ENCODE peak calls at places on chromosome 14, in four cellular contexts. O is K562, A is HepG2, L is GM12878. Z is an unnamed sample.

GRCh38 chr14:100692859-100693558 is 33.7 kb upstream of the DLK1 start:
- DNase-seq in O (no peak), A (peak; percentile 65), L (no peak), Z (peak; percentile 15)

GRCh38 chr14:100384819-100385813 is 62.0 kb downstream of the SLC25A47 start:
- DNase-seq in O (no peak), A (peak; percentile 40), L (no peak), Z (no peak)

GRCh38 chr14:61211476-61212262 is 69.5 kb downstream of the TMEM30B start:
- DNase-seq in O (no peak), A (no peak), L (no peak), Z (no peak)

GRCh38 chr14:73744874-73745529 is 30.8 kb upstream of the PNMA1 start:
- DNase-seq in O (no peak), A (no peak), L (no peak), Z (no peak)

GRCh38 chr14:89443002-89443660 is 26.1 kb upstream of the FOXN3 start:
- DNase-seq in O (no peak), A (no peak), L (no peak), Z (no peak)

GRCh38 chr14:99571303-99571986 is 32.6 kb downstream of the CCDC85C start:
- DNase-seq in O (no peak), A (no peak), L (no peak), Z (no peak)

GRCh38 chr14:22420598-22421186 is 168.3 kb downstream of the DAD1 start:
- DNase-seq in O (no peak), A (no peak), L (no peak), Z (no peak)

GRCh38 chr14:86911506-86911905 is 1081.5 kb downstream of the GALC start:
- DNase-seq in O (no peak), A (no peak), L (no peak), Z (no peak)

GRCh38 chr14:24312736-24313507 is 1.6 kb downstream of the LTB4R start:
- DNase-seq in O (no peak), A (no peak), L (no peak), Z (no peak)

GRCh38 chr14:36658091-36659009 is 3.3 kb upstream of the PAX9 start:
- DNase-seq in O (no peak), A (no peak), L (no peak), Z (peak; percentile 68)

GRCh38 chr14:104870368-104871144 is 5.5 kb downstream of the CEP170B start:
- DNase-seq in O (peak; percentile 33), A (peak; percentile 21), L (no peak), Z (peak; percentile 81)

GRCh38 chr14:74275265-74275841 is 27.4 kb downstream of the ABCD4 start:
- DNase-seq in O (peak; percentile 28), A (no peak), L (no peak), Z (no peak)

GRCh38 chr14:99728231-99728920 is 44.3 kb downstream of the CYP46A1 start:
- DNase-seq in O (no peak), A (no peak), L (no peak), Z (no peak)

GRCh38 chr14:97824218-97824617 is 1027.0 kb downstream of the VRK1 start:
- DNase-seq in O (no peak), A (no peak), L (no peak), Z (no peak)

GRCh38 chr14:42480235-42480634 is 873.6 kb downstream of the LRFN5 start:
- DNase-seq in O (no peak), A (no peak), L (no peak), Z (no peak)

DNA sequence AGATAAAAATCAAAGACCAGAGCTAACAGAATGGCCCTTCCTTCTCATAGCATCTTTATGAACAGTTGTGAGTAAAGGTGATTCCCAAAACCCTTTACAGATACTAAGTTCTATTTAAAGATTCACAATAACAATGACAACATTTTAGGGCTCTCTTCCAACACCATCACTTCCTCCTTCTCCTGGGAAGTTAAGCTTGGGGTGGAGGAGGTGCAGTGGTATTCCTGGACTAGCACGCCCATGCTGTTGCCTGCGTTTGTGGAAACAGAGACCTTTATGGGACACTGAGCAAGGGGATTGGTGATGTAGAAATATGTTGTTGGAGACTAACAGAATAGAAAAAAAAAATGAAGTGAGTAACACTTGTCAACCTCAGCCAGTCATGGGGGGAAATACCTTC is 22.5 kb downstream of the SYNE2 start:
- DNase-seq in O (no peak), A (no peak), L (no peak), Z (no peak)
- TF ChIP-seq ATF3 in O (no peak), A (no peak), L (no peak), Z (no peak)

GRCh38 chr14:102939820-102940561 is 17.5 kb downstream of the AMN start:
- DNase-seq in O (no peak), A (no peak), L (no peak), Z (no peak)
- TF ChIP-seq TAF1 in O (no peak), A (no peak), L (no peak), Z (no peak)

DNA sequence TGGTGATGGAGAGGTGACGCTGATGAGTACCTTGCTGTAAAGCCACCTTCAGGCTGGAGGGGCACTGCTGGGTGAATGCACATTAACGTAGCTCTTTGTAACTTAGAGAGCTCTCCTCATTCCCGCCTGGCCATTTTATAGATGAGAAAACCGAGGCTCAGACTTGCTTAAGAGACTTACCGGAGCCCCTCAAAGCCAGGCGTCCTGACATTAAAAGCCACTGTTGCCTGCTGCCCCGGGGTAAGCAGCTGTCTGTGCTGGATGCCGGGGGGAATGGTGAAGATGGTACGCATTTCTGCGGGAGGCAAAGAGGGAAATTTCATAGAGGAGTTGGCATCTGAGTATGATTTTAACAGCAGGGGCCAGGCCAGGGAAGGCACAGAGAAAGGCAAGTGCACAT is 49.6 kb upstream of the VRK1 start:
- DNase-seq in O (no peak), A (no peak), L (no peak), Z (no peak)
- TF ChIP-seq ATF3 in O (no peak), A (no peak), L (no peak), Z (no peak)

GRCh38 chr14:64835431-64835830 is 44.3 kb downstream of the SPTB start:
- DNase-seq in O (no peak), A (no peak), L (no peak), Z (no peak)
- TF ChIP-seq TAF1 in O (no peak), A (no peak), L (no peak), Z (no peak)

DNA sequence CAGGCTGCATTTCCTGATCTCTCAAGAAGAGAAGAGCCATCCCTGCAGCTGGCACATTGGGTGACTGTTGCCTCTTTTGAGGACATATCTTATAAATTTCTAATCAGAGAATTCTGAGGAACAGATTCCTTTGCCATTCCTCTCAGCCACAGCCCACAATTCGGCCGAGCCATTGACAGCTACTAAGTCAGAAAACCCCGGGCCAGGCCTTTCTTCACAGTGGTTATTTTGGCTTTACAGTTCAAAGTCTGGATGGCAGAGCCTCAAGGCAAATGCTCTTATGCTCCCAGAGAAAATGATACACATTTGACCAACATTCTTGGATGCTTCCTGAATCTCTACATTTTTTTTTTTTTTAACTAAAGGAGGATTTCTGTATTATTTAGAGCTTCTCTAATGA is 138.4 kb upstream of the FRMD6 start:
- DNase-seq in O (no peak), A (no peak), L (no peak), Z (no peak)
- TF ChIP-seq ATF3 in O (no peak), A (no peak), L (no peak), Z (no peak)

GRCh38 chr14:50083467-50084337 is 32.7 kb downstream of the VCPKMT start:
- DNase-seq in O (no peak), A (no peak), L (no peak), Z (no peak)
- TF ChIP-seq TAF1 in O (no peak), A (no peak), L (no peak), Z (no peak)

GRCh38 chr14:69242311-69243224 is 17.4 kb upstream of the GALNT16 start:
- DNase-seq in O (peak; percentile 58), A (peak; percentile 60), L (peak; percentile 13), Z (peak; percentile 70)

GRCh38 chr14:69244946-69245345 is 15.0 kb upstream of the GALNT16 start:
- DNase-seq in O (no peak), A (no peak), L (no peak), Z (no peak)

GRCh38 chr14:69247691-69248440 is 12.1 kb upstream of the GALNT16 start:
- DNase-seq in O (no peak), A (no peak), L (no peak), Z (no peak)

GRCh38 chr14:69249603-69250002 is 10.4 kb upstream of the GALNT16 start:
- DNase-seq in O (no peak), A (no peak), L (no peak), Z (no peak)

DNA sequence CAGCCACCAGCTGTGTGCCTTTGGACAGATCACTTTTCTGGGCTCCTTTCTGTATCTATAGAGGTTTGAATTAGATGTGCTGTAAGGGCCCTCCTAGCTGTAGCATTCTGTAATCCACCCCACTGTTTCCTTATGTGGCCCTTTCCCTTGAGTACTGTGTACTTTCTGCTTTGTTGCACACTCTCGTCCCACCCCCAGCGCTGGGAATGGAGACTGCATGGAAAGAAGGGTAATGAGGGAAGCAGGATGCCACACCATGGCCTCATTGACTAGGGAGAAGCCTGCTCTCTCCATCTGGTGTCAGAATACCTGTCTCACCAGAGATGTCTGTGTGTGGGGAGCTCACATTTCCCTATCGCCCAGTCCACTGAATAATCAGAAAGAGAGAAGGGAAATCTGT is 13.6 kb upstream of the GALNT16 start:
- DNase-seq in O (no peak), A (peak; percentile 15), L (no peak), Z (peak; percentile 20)
- TF ChIP-seq ATF3 in O (no peak), A (no peak), L (no peak), Z (no peak)

GRCh38 chr14:55249423-55249822 is 21.8 kb upstream of the FBXO34 start:
- DNase-seq in O (peak; percentile 28), A (no peak), L (no peak), Z (no peak)

GRCh38 chr14:55255979-55256378 is 15.2 kb upstream of the FBXO34 start:
- DNase-seq in O (no peak), A (no peak), L (no peak), Z (no peak)

GRCh38 chr14:55256586-55256985 is 14.6 kb upstream of the FBXO34 start:
- DNase-seq in O (no peak), A (no peak), L (no peak), Z (no peak)

GRCh38 chr14:55255185-55255584 is 16.0 kb upstream of the FBXO34 start:
- DNase-seq in O (no peak), A (no peak), L (no peak), Z (no peak)

DNA sequence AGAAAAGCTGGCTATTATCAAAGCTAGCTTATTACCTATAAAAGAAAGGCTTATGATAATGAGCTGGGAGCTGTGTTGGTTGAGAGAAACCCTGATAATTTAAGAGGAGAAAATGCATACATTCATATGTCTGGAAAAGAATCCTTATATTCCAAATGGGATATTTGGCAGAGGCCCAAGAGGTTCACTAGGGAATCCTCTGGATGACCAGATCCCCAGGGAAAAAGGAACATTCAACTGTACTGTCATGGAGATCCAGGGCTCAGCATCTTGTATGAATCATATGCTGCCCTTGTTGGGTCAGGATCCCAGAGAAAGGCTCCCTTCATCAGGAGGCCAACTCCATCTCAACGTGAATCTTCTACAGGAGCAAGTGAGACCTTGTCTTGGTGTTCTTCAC is 16.6 kb upstream of the FBXO34 start:
- DNase-seq in O (no peak), A (no peak), L (no peak), Z (no peak)
- TF ChIP-seq TAF1 in O (no peak), A (no peak), L (no peak), Z (no peak)

GRCh38 chr14:88166616-88167015 is 156.5 kb downstream of the KCNK10 start:
- DNase-seq in O (no peak), A (no peak), L (no peak), Z (no peak)
- TF ChIP-seq ATF3 in O (no peak), A (no peak), L (no peak), Z (no peak)